ENCODE peak calls at places on chromosomes 7 and 10, in eight cellular contexts. One of them, this sample, is unnamed.

GRCh38 chr10:19817251-19818046 is 1.2 kb downstream of the PLXDC2 start:
- DNase-seq in neural crest cell: peak
- DNase-seq in HFFc6: no peak
- DNase-seq in activated CD8-positive, alpha-beta T cell treated with anti-CD3 and anti-CD28 coated beads for 36 hours: peak
- DNase-seq in tibial nerve: no peak
- DNase-seq in astrocyte: no peak
- DNase-seq in cardiac muscle cell: peak
- DNase-seq in HCT116: no peak
- DNase-seq in this sample: no peak

GRCh38 chr7:46633816-46634215 is 712.7 kb upstream of the IGFBP3 start:
- DNase-seq in HFFc6: no peak
- DNase-seq in activated CD8-positive, alpha-beta T cell treated with anti-CD3 and anti-CD28 coated beads for 36 hours: no peak
- DNase-seq in tibial nerve: no peak
- DNase-seq in astrocyte: no peak
- DNase-seq in cardiac muscle cell: peak
- DNase-seq in HCT116: no peak
- DNase-seq in neural crest cell: no peak
- DNase-seq in this sample: no peak

GRCh38 chr10:114258274-114258840 is 19.3 kb downstream of the VWA2 start:
- DNase-seq in neural crest cell: no peak
- DNase-seq in HFFc6: no peak
- DNase-seq in HCT116: no peak
- DNase-seq in activated CD8-positive, alpha-beta T cell treated with anti-CD3 and anti-CD28 coated beads for 36 hours: no peak
- DNase-seq in tibial nerve: no peak
- DNase-seq in cardiac muscle cell: no peak
- DNase-seq in astrocyte: no peak
- DNase-seq in this sample: no peak

GRCh38 chr7:128263420-128263819 is 22.3 kb downstream of the LEP start:
- DNase-seq in neural crest cell: no peak
- DNase-seq in cardiac muscle cell: no peak
- DNase-seq in HCT116: no peak
- DNase-seq in tibial nerve: no peak
- DNase-seq in activated CD8-positive, alpha-beta T cell treated with anti-CD3 and anti-CD28 coated beads for 36 hours: no peak
- DNase-seq in astrocyte: no peak
- DNase-seq in HFFc6: no peak
- DNase-seq in this sample: no peak

GRCh38 chr7:45970454-45970853 is 49.4 kb upstream of the IGFBP3 start:
- DNase-seq in cardiac muscle cell: no peak
- DNase-seq in activated CD8-positive, alpha-beta T cell treated with anti-CD3 and anti-CD28 coated beads for 36 hours: no peak
- DNase-seq in astrocyte: no peak
- DNase-seq in tibial nerve: no peak
- DNase-seq in HCT116: no peak
- DNase-seq in HFFc6: no peak
- DNase-seq in neural crest cell: no peak
- DNase-seq in this sample: no peak

GRCh38 chr7:99106869-99107268 is 37.0 kb downstream of the SMURF1 start:
- DNase-seq in tibial nerve: no peak
- DNase-seq in HCT116: no peak
- DNase-seq in astrocyte: peak
- DNase-seq in activated CD8-positive, alpha-beta T cell treated with anti-CD3 and anti-CD28 coated beads for 36 hours: peak
- DNase-seq in HFFc6: no peak
- DNase-seq in neural crest cell: no peak
- DNase-seq in cardiac muscle cell: no peak
- DNase-seq in this sample: no peak

GRCh38 chr10:51074238-51075028 is at the start of gene PRKG1:
- DNase-seq in neural crest cell: peak
- DNase-seq in tibial nerve: peak
- DNase-seq in cardiac muscle cell: peak
- DNase-seq in HCT116: no peak
- DNase-seq in astrocyte: peak
- DNase-seq in activated CD8-positive, alpha-beta T cell treated with anti-CD3 and anti-CD28 coated beads for 36 hours: peak
- DNase-seq in HFFc6: peak
- DNase-seq in this sample: peak

GRCh38 chr7:69172357-69173098 is 425.7 kb upstream of the AUTS2 start:
- DNase-seq in HCT116: no peak
- DNase-seq in activated CD8-positive, alpha-beta T cell treated with anti-CD3 and anti-CD28 coated beads for 36 hours: no peak
- DNase-seq in cardiac muscle cell: no peak
- DNase-seq in neural crest cell: no peak
- DNase-seq in astrocyte: no peak
- DNase-seq in HFFc6: no peak
- DNase-seq in tibial nerve: no peak
- DNase-seq in this sample: no peak

GRCh38 chr7:115850774-115851173 is 179.8 kb downstream of the TFEC start:
- DNase-seq in tibial nerve: no peak
- DNase-seq in activated CD8-positive, alpha-beta T cell treated with anti-CD3 and anti-CD28 coated beads for 36 hours: no peak
- DNase-seq in astrocyte: no peak
- DNase-seq in HFFc6: no peak
- DNase-seq in cardiac muscle cell: no peak
- DNase-seq in HCT116: no peak
- DNase-seq in neural crest cell: no peak
- DNase-seq in this sample: no peak

GRCh38 chr7:3464900-3465622 is 164.0 kb downstream of the SDK1 start:
- DNase-seq in astrocyte: no peak
- DNase-seq in activated CD8-positive, alpha-beta T cell treated with anti-CD3 and anti-CD28 coated beads for 36 hours: peak
- DNase-seq in HCT116: no peak
- DNase-seq in HFFc6: no peak
- DNase-seq in cardiac muscle cell: no peak
- DNase-seq in tibial nerve: no peak
- DNase-seq in neural crest cell: no peak
- DNase-seq in this sample: no peak

GRCh38 chr7:34652784-34653183 is 5.2 kb upstream of the NPSR1 start:
- DNase-seq in neural crest cell: no peak
- DNase-seq in astrocyte: peak
- DNase-seq in tibial nerve: no peak
- DNase-seq in HFFc6: no peak
- DNase-seq in activated CD8-positive, alpha-beta T cell treated with anti-CD3 and anti-CD28 coated beads for 36 hours: no peak
- DNase-seq in HCT116: no peak
- DNase-seq in cardiac muscle cell: no peak
- DNase-seq in this sample: peak

GRCh38 chr7:6494365-6494764 is 46.6 kb upstream of the DAGLB start:
- DNase-seq in HCT116: no peak
- DNase-seq in HFFc6: no peak
- DNase-seq in neural crest cell: no peak
- DNase-seq in cardiac muscle cell: no peak
- DNase-seq in tibial nerve: no peak
- DNase-seq in astrocyte: no peak
- DNase-seq in activated CD8-positive, alpha-beta T cell treated with anti-CD3 and anti-CD28 coated beads for 36 hours: no peak
- DNase-seq in this sample: no peak

GRCh38 chr10:112184379-112184778 is 814 bp upstream of the GPAM start:
- DNase-seq in activated CD8-positive, alpha-beta T cell treated with anti-CD3 and anti-CD28 coated beads for 36 hours: no peak
- DNase-seq in cardiac muscle cell: no peak
- DNase-seq in astrocyte: no peak
- DNase-seq in neural crest cell: no peak
- DNase-seq in HCT116: no peak
- DNase-seq in HFFc6: no peak
- DNase-seq in tibial nerve: no peak
- DNase-seq in this sample: no peak

GRCh38 chr7:13139436-13139835 is 452.0 kb downstream of the ARL4A start:
- DNase-seq in astrocyte: no peak
- DNase-seq in activated CD8-positive, alpha-beta T cell treated with anti-CD3 and anti-CD28 coated beads for 36 hours: no peak
- DNase-seq in neural crest cell: no peak
- DNase-seq in tibial nerve: no peak
- DNase-seq in cardiac muscle cell: no peak
- DNase-seq in HFFc6: no peak
- DNase-seq in HCT116: no peak
- DNase-seq in this sample: no peak

GRCh38 chr7:143288836-143289235 is 685 bp downstream of the CASP2 start:
- DNase-seq in HCT116: no peak
- DNase-seq in neural crest cell: no peak
- DNase-seq in tibial nerve: no peak
- DNase-seq in cardiac muscle cell: no peak
- DNase-seq in activated CD8-positive, alpha-beta T cell treated with anti-CD3 and anti-CD28 coated beads for 36 hours: no peak
- DNase-seq in HFFc6: peak
- DNase-seq in astrocyte: peak
- DNase-seq in this sample: no peak

GRCh38 chr7:124101173-124101768 is 68.4 kb upstream of the TMEM229A start:
- DNase-seq in neural crest cell: peak
- DNase-seq in activated CD8-positive, alpha-beta T cell treated with anti-CD3 and anti-CD28 coated beads for 36 hours: peak
- DNase-seq in cardiac muscle cell: peak
- DNase-seq in HCT116: peak
- DNase-seq in tibial nerve: no peak
- DNase-seq in HFFc6: no peak
- DNase-seq in astrocyte: no peak
- DNase-seq in this sample: no peak

GRCh38 chr7:105734233-105734632 is 142.2 kb downstream of the ATXN7L1 start:
- DNase-seq in astrocyte: no peak
- DNase-seq in tibial nerve: no peak
- DNase-seq in cardiac muscle cell: no peak
- DNase-seq in activated CD8-positive, alpha-beta T cell treated with anti-CD3 and anti-CD28 coated beads for 36 hours: no peak
- DNase-seq in neural crest cell: no peak
- DNase-seq in HCT116: no peak
- DNase-seq in HFFc6: no peak
- DNase-seq in this sample: no peak

GRCh38 chr10:11682267-11682683 is 59.9 kb upstream of the ECHDC3 start:
- DNase-seq in tibial nerve: no peak
- DNase-seq in astrocyte: no peak
- DNase-seq in cardiac muscle cell: no peak
- DNase-seq in HFFc6: no peak
- DNase-seq in neural crest cell: no peak
- DNase-seq in activated CD8-positive, alpha-beta T cell treated with anti-CD3 and anti-CD28 coated beads for 36 hours: no peak
- DNase-seq in HCT116: no peak
- DNase-seq in this sample: no peak

DNA sequence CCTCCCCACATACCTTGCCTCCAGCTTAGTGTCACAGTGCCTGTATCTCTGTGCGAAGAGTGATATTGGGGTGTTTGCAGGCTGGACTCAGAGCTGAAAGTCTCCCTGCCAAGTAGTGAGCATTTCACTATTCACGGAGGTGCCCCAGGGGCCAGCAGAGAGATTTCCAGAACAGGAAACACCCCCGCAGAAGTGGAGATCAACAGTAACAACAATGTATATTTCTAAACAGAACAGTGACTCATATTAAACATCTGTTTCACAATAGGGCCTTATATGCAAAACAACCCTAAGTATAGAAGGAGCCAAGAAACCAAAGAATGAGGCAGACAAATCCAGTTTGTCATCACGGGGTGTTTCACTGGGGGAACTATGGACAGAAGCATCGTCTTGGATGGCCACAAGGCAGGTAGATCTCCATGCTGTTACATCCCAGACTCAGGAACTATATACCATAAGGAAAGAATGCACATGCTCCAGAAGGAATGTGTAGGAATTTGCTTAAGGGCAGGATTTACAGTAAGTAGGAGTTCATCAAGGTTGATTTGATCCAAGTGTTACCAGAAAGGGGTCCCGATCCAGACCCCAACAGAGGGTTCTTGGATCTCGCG is 29.3 kb upstream of the CCL24 start:
- DNase-seq in HFFc6: peak
- DNase-seq in astrocyte: peak
- DNase-seq in cardiac muscle cell: peak
- DNase-seq in neural crest cell: no peak
- DNase-seq in HCT116: no peak
- DNase-seq in activated CD8-positive, alpha-beta T cell treated with anti-CD3 and anti-CD28 coated beads for 36 hours: peak
- DNase-seq in tibial nerve: peak
- DNase-seq in this sample: peak
- TF ChIP-seq CTCF in HFFc6: no peak
- TF ChIP-seq CTCF in astrocyte: no peak
- TF ChIP-seq CTCF in cardiac muscle cell: no peak
- TF ChIP-seq CTCF in neural crest cell: no peak
- TF ChIP-seq CTCF in HCT116: no peak
- TF ChIP-seq CTCF in activated CD8-positive, alpha-beta T cell treated with anti-CD3 and anti-CD28 coated beads for 36 hours: no peak
- TF ChIP-seq CTCF in tibial nerve: no peak
- TF ChIP-seq CTCF in this sample: no peak

DNA sequence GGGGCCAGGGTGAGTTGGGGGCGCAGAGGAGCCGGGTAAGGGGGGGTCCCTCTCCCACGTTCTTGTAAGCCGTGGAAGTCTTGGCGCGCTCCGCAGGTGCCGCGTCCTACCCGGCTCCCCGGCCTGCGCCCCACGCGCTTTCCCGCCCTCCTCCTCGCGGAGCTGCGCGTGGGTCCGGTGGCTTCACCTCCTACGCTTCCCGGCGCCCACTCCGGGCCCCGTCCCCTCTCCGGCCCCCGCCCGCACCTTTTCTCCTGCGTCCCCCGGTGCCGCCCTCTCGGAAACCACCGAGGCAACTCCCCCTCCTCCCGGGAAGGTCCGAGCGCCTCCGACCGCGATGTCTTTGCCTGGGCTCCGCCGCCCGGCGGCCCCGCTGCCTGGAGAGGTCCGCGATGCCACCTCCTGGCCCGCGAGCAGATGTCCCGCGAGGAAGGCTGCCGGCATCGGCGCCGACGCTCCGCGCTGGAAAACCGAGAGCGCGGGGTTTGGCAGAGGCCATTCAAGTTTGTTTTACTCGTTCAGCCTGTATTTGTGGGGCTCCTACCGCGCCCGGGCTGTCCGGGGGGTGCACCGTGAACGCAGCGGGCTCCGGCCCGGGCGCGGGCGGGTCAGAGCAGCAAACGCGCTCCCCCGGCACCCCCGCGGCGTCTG is 2.4 kb upstream of the NKX6-2 start:
- DNase-seq in activated CD8-positive, alpha-beta T cell treated with anti-CD3 and anti-CD28 coated beads for 36 hours: no peak
- DNase-seq in neural crest cell: no peak
- DNase-seq in HFFc6: no peak
- DNase-seq in tibial nerve: no peak
- DNase-seq in HCT116: no peak
- DNase-seq in cardiac muscle cell: peak
- DNase-seq in astrocyte: no peak
- DNase-seq in this sample: no peak
- TF ChIP-seq CTCF in activated CD8-positive, alpha-beta T cell treated with anti-CD3 and anti-CD28 coated beads for 36 hours: no peak
- TF ChIP-seq CTCF in neural crest cell: peak
- TF ChIP-seq CTCF in HFFc6: peak
- TF ChIP-seq CTCF in tibial nerve: peak
- TF ChIP-seq CTCF in HCT116: no peak
- TF ChIP-seq CTCF in cardiac muscle cell: peak
- TF ChIP-seq CTCF in astrocyte: no peak
- TF ChIP-seq CTCF in this sample: peak

GRCh38 chr10:46544989-46545791 is 11.3 kb downstream of the GPRIN2 start:
- DNase-seq in HCT116: peak
- DNase-seq in neural crest cell: no peak
- DNase-seq in tibial nerve: no peak
- DNase-seq in astrocyte: no peak
- DNase-seq in activated CD8-positive, alpha-beta T cell treated with anti-CD3 and anti-CD28 coated beads for 36 hours: peak
- DNase-seq in HFFc6: peak
- DNase-seq in cardiac muscle cell: peak
- DNase-seq in this sample: no peak
- TF ChIP-seq CTCF in HCT116: peak
- TF ChIP-seq CTCF in neural crest cell: peak
- TF ChIP-seq CTCF in tibial nerve: peak
- TF ChIP-seq CTCF in astrocyte: peak
- TF ChIP-seq CTCF in activated CD8-positive, alpha-beta T cell treated with anti-CD3 and anti-CD28 coated beads for 36 hours: peak
- TF ChIP-seq CTCF in HFFc6: peak
- TF ChIP-seq CTCF in cardiac muscle cell: peak
- TF ChIP-seq CTCF in this sample: peak

DNA sequence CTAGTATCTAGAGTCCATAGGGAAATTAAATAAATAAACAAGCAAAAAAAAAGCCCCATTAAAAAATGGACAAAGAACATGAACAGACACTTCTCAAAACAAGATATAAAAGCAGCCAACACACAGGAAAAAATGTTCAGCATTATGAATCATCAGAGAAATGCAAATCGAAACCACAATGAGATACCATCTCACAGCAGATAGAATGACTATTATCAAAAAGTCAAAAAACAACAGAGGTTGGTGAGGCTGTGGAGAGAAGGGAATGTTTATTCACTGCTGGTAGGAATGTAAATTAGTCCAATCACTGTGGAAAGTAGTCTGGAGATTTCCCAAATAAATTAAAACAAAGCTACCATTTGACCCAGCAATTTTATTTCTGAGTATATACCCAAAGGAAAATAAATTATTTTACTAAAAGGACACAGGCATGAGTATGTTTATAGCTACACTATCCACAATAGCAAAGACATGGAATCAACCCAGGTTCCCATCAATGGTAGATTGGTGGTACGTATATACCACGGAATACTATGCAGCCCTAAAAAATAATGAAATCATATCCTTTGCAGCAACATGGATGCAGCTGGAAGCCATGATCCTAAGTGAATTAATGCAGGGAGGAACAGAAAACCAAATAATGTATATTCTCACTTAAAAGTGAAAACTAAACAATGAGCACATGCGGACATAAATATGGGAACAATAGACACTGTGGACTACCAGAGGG is 366.5 kb upstream of the SEMA3C start:
- DNase-seq in activated CD8-positive, alpha-beta T cell treated with anti-CD3 and anti-CD28 coated beads for 36 hours: no peak
- DNase-seq in cardiac muscle cell: peak
- DNase-seq in HCT116: peak
- DNase-seq in neural crest cell: no peak
- DNase-seq in HFFc6: peak
- DNase-seq in tibial nerve: no peak
- DNase-seq in astrocyte: peak
- DNase-seq in this sample: no peak
- TF ChIP-seq CTCF in activated CD8-positive, alpha-beta T cell treated with anti-CD3 and anti-CD28 coated beads for 36 hours: no peak
- TF ChIP-seq CTCF in cardiac muscle cell: no peak
- TF ChIP-seq CTCF in HCT116: no peak
- TF ChIP-seq CTCF in neural crest cell: no peak
- TF ChIP-seq CTCF in HFFc6: peak
- TF ChIP-seq CTCF in tibial nerve: no peak
- TF ChIP-seq CTCF in astrocyte: peak
- TF ChIP-seq CTCF in this sample: no peak